ENCODE peak calls at places on chromosomes 16 and 17, in seven cellular contexts. K is H1, H is mesenchymal stem cell, P is mesendoderm, L is H9, S is IMR-90, E is trophoblast cell. W is an unnamed sample.

GRCh38 chr16:3304370-3304769 is 860 bp downstream of the TIGD7 start:
- DNase-seq in K (no peak), H (peak), P (no peak), L (no peak), S (peak), E (peak), W (no peak)

GRCh38 chr16:53154513-53154912 is 99.7 kb downstream of the CHD9 start:
- DNase-seq in K (no peak), H (no peak), P (no peak), L (no peak), S (no peak), E (no peak), W (no peak)

GRCh38 chr17:44217738-44218343 is 1.6 kb downstream of the UBTF start:
- DNase-seq in K (no peak), H (peak), P (no peak), L (no peak), S (no peak), E (no peak), W (no peak)

GRCh38 chr16:27721548-27722265 is 171.8 kb downstream of the KATNIP start:
- DNase-seq in K (no peak), H (peak), P (no peak), L (no peak), S (peak), E (peak), W (no peak)

GRCh38 chr16:85416267-85417109 is 196.6 kb upstream of the GSE1 start:
- DNase-seq in K (peak), H (no peak), P (peak), L (peak), S (peak), E (peak), W (no peak)

GRCh38 chr16:25872369-25873070 is 180.8 kb downstream of the HS3ST4 start:
- DNase-seq in K (no peak), H (no peak), P (no peak), L (no peak), S (no peak), E (no peak), W (no peak)

GRCh38 chr17:21286771-21287702 is 2.5 kb downstream of the MAP2K3 start:
- DNase-seq in K (no peak), H (no peak), P (no peak), L (no peak), S (no peak), E (no peak), W (no peak)

GRCh38 chr17:56908061-56908542 is 5.7 kb downstream of the TRIM25 start:
- DNase-seq in K (no peak), H (no peak), P (no peak), L (no peak), S (no peak), E (peak), W (no peak)

DNA sequence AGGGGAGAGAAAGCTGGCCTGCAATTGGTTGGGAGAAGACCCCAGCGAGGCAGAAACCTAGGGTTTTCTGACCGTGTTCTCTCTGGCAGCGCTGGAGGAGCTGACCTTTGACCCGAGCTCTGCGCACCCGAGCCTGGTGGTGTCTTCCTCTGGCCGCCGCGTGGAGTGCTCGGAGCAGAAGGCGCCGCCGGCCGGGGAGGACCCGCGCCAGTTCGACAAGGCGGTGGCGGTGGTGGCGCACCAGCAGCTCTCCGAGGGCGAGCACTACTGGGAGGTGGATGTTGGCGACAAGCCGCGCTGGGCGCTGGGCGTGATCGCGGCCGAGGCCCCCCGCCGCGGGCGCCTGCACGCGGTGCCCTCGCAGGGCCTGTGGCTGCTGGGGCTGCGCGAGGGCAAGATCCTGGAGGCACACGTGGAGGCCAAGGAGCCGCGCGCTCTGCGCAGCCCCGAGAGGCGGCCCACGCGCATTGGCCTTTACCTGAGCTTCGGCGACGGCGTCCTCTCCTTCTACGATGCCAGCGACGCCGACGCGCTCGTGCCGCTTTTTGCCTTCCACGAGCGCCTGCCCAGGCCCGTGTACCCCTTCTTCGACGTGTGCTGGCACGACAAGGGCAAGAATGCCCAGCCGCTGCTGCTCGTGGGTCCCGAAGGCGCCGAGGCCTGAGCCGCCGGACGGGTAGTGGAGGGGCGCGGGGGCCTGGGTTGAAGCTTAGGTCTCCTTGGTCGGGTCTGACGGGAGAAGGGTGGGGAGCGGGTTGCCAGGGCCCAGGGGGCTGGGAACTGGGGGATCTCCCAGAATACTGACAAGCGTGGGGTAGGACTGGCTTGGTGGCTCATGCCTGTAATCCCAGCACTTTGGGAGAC is 7.4 kb upstream of the PYDC1 start:
- DNase-seq in K (no peak), H (no peak), P (no peak), L (peak), S (no peak), E (no peak), W (no peak)
- H3K23ac ChIP-seq in K (no peak), H (no peak), P (no peak), L (no peak), S (no peak), E (no peak), W (no peak)

DNA sequence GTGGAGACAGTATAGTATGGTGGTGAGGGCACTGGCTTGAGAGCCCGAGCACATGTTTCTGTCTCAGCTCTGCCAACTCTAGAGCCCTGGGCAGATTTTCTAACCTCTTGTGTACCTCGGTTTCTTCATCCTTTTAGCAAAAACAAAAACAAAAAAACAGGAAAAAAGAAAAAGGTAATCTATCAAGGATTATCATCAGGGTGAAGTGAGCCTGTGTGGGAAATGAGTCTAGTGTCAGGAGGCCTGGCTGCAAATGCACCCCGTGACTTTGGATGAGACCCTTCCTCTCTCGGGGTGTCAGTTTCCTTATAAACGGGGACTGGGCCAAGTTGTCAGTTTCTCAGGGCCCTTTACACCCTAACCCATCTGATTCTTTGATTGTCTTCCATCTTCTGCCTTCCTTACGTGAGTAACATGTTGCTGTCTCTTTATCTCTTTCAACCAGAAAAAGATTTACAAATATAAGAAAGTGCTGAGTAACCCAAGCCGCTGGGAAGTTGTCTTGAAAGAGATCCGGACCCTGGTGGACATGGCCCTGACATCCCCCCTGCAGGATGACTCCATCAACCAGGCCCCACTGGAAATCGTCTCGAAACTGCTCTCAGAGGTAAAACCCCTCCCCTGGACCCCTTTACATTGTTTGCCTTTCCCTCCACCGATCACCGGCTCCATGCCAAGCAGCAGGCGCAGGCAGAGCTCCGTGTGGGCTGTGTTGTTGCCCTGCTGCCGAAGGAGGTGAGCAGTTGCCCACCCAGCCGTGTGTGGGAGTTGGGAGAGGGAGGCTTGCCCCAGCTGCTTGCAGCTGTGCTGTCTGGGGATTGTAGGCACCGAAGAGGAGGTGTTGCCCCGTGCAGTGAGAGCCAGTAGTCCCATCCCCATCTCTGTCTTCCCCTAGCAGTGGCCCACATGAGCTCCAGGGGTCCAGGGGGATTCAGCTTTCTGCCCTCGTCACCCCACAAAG is 127.1 kb upstream of the PLCG2 start:
- DNase-seq in K (no peak), H (no peak), P (no peak), L (no peak), S (no peak), E (no peak), W (no peak)
- H3K23ac ChIP-seq in K (no peak), H (no peak), P (no peak), L (no peak), S (peak), E (no peak), W (no peak)

GRCh38 chr17:59760164-59760563 is 52.7 kb downstream of the VMP1 start:
- DNase-seq in K (no peak), H (no peak), P (no peak), L (no peak), S (no peak), E (no peak), W (no peak)
- H3K23ac ChIP-seq in K (no peak), H (no peak), P (no peak), L (no peak), S (no peak), E (no peak), W (no peak)

DNA sequence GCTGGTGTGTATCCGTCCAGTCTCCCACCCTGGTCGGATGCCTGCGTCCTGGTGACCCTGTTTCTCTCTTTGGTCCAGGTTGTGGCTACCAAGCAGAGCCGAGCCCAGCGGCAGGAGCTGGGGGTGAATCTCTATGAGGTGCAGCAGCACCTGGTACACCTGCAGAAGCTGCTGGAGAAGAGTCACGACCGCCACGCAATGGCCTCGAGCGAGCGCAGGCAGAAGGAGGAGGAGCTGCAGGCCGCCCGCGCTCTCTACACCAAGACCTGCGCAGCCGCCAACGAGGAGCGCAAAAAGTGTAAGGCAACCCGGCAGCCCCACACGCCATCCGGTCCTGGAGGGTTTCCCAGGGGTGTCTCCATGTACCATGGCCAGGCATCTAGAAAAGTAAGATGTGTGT is 13.5 kb downstream of the CCDC40 start:
- DNase-seq in K (no peak), H (no peak), P (no peak), L (no peak), S (no peak), E (no peak), W (no peak)
- H3K23ac ChIP-seq in K (no peak), H (no peak), P (no peak), L (no peak), S (no peak), E (no peak), W (no peak)

GRCh38 chr16:14462811-14463210 is 167.2 kb downstream of the PARN start:
- DNase-seq in K (no peak), H (no peak), P (peak), L (no peak), S (peak), E (no peak), W (no peak)
- H3K23ac ChIP-seq in K (no peak), H (no peak), P (no peak), L (no peak), S (no peak), E (no peak), W (no peak)

DNA sequence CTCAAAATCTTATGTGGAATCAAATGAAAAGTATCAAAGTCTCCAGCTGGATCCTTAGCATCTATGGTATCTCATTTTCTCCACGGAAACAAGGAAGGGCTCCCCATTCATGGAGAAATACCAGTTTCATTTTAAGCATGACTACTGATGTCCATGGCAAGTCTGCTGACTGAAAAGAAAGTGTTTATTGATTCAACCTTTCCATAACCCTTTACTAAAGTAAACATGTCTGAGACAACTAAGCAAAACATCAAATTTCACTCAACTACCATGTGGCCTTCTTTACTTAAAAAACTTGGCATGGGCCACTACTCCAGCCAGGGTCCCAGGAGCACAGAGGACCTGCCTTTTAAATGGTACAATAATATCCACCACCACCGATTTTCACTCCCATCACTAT is 928.0 kb upstream of the SOX9 start:
- DNase-seq in K (no peak), H (peak), P (no peak), L (no peak), S (peak), E (no peak), W (no peak)
- H3K23ac ChIP-seq in K (no peak), H (no peak), P (no peak), L (no peak), S (peak), E (no peak), W (no peak)

GRCh38 chr16:4354512-4355409 is 3.6 kb upstream of the PAM16 start:
- DNase-seq in K (no peak), H (no peak), P (no peak), L (no peak), S (no peak), E (no peak), W (no peak)
- H3K23ac ChIP-seq in K (no peak), H (no peak), P (no peak), L (no peak), S (no peak), E (no peak), W (peak)